ENCODE peak calls at places on chromosomes 11 and 22, in six cellular contexts. B is neural progenitor cell, X is kidney, K is mammary epithelial cell, N is K562, D is PC-3. F is an unnamed sample.

GRCh38 chr11:41989800-41990380 is 530.4 kb upstream of the LRRC4C start:
- DNase-seq in X (no peak), B (no peak), D (peak; percentile 50), N (no peak), K (no peak), F (no peak)

GRCh38 chr11:126310229-126310991 is 6.5 kb downstream of the DCPS start:
- DNase-seq in D (peak; percentile 87), N (peak; percentile 74), K (peak; percentile 50), B (peak; percentile 88), X (peak; percentile 84), F (peak; percentile 77)

GRCh38 chr11:75275581-75275980 is 35.0 kb downstream of the TPBGL start:
- DNase-seq in D (no peak), K (no peak), X (peak; percentile 81), N (no peak), B (no peak), F (no peak)

GRCh38 chr11:123561046-123561781 is 93.2 kb downstream of the SCN3B start:
- DNase-seq in D (no peak), X (no peak), K (no peak), B (peak; percentile 58), N (no peak), F (peak; percentile 54)

GRCh38 chr11:35971841-35972422 is 28.1 kb downstream of the LDLRAD3 start:
- DNase-seq in X (no peak), B (no peak), D (no peak), N (no peak), K (no peak), F (no peak)

GRCh38 chr11:36389811-36390210 is 93.7 kb downstream of the PRR5L start:
- DNase-seq in N (no peak), D (peak; percentile 16), X (no peak), B (no peak), K (peak; percentile 13), F (no peak)

GRCh38 chr11:42315267-42315666 is 855.8 kb upstream of the LRRC4C start:
- DNase-seq in N (no peak), D (peak; percentile 73), X (no peak), K (peak; percentile 37), B (no peak), F (peak; percentile 61)

GRCh38 chr11:92846542-92847125 is 122.8 kb upstream of the MTNR1B start:
- DNase-seq in D (no peak), K (no peak), B (no peak), N (no peak), X (no peak), F (peak; percentile 45)

GRCh38 chr22:20550851-20551744 is 43.7 kb downstream of the MED15 start:
- DNase-seq in B (peak; percentile 59), D (no peak), N (no peak), X (no peak), K (no peak), F (peak; percentile 54)

GRCh38 chr11:72553748-72554147 is 119.4 kb upstream of the CLPB start:
- DNase-seq in D (no peak), X (no peak), N (peak; percentile 35), B (peak; percentile 36), K (no peak), F (no peak)

GRCh38 chr22:28426346-28427132 is 253.1 kb downstream of the TTC28 start:
- DNase-seq in K (no peak), D (no peak), N (no peak), B (no peak), X (no peak), F (peak; percentile 79)

GRCh38 chr11:123159146-123159857 is 35.7 kb downstream of the CLMP start:
- DNase-seq in D (no peak), N (no peak), X (no peak), B (no peak), K (peak; percentile 73), F (no peak)

GRCh38 chr22:35620624-35621245 is 3.6 kb upstream of the MB start:
- DNase-seq in N (no peak), K (no peak), D (no peak), X (peak; percentile 9), B (peak; percentile 41), F (no peak)

GRCh38 chr22:50202130-50202671 is 1.4 kb downstream of the SELENOO start:
- DNase-seq in N (no peak), K (no peak), X (no peak), B (no peak), D (no peak), F (no peak)

GRCh38 chr22:50203288-50203687 is 2.5 kb downstream of the SELENOO start:
- DNase-seq in N (no peak), X (no peak), B (no peak), K (no peak), D (no peak), F (no peak)

GRCh38 chr22:50199836-50200332 is 927 bp upstream of the SELENOO start:
- DNase-seq in D (no peak), X (no peak), K (no peak), N (no peak), B (peak; percentile 61), F (peak; percentile 14)

GRCh38 chr22:50200333-50201190 is at the start of gene SELENOO:
- DNase-seq in X (peak; percentile 97), B (peak; percentile 94), D (peak; percentile 80), K (peak; percentile 85), N (peak; percentile 91), F (peak; percentile 84)

DNA sequence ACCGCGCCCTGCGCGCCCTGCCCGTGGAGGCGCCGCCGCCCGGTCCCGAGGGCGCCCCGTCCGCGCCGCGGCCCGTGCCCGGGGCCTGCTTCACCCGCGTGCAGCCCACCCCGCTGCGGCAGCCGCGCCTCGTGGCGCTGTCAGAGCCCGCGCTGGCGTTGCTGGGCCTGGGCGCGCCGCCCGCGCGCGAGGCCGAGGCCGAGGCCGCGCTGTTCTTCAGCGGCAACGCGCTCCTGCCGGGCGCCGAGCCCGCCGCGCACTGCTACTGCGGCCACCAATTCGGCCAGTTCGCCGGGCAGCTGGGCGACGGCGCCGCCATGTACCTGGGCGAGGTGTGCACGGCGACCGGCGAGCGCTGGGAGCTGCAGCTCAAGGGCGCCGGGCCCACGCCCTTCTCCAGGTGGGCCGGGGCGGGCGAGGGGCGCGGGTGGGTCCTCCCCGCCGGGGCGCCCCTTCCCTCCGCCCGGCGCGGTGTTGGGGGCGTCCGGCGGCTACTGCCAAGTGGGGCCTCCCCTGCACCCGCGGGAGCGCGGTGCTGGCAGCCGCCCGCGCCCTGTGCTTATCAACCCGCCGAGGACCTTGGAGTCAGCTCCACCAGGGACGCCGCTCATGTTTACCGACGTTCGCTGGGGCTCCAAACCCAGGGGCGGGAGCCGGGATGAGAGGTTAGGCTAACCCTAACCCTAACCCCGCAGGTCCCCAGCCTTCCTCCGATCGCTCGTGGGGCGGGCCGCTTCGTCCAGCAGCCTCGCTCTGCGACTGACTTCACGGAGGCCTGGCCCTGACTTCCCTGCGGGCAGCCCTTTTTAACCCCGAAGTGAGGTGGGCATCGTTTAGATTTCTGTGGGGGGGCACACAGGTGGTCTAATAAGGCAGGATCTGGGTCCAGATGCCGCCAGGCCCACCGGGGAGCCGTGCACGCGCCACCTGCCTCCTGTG is 649 bp downstream of the SELENOO start:
- DNase-seq in K (no peak), B (peak; percentile 73), N (peak; percentile 46), D (no peak), X (no peak), F (no peak)
- H3K9ac ChIP-seq in K (peak overlapping the region; percentile 59), B (peak overlapping the region; percentile 44), N (peak overlapping the region; percentile 95), D (peak overlapping the region; percentile 73), X (peak overlapping the region; percentile 61), F (peak overlapping the region; percentile 71)

GRCh38 chr22:45496451-45496941 is 6.2 kb upstream of the FBLN1 start:
- DNase-seq in D (no peak), X (peak; percentile 80), N (no peak), B (no peak), K (no peak), F (peak; percentile 41)

GRCh38 chr22:45497268-45497667 is 5.4 kb upstream of the FBLN1 start:
- DNase-seq in D (no peak), B (no peak), X (no peak), K (no peak), N (no peak), F (no peak)

GRCh38 chr22:45499746-45500145 is 2.9 kb upstream of the FBLN1 start:
- DNase-seq in K (no peak), B (no peak), X (peak; percentile 75), D (no peak), N (no peak), F (no peak)

GRCh38 chr22:45493286-45493771 is 9.4 kb upstream of the FBLN1 start:
- DNase-seq in K (no peak), B (no peak), D (no peak), X (peak; percentile 83), N (no peak), F (peak; percentile 89)

DNA sequence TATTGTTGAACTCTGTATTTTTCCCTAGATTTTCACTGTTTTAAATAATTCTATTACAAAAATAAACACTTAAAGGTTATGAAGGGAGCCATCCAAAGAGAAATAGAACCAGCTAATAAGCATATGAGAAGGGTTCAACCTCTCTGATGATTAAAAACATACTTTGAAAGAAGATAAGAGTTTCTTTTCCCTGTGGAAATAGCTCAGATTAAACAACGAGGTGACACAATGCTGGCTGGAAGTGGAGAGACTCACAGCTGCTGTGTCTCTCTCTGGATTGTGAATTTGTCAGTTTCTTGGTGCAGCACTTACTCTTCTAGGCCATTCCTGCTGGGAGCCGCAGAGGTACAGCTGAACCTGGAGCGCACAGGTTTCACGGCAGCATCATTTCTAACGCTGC is 4.9 kb upstream of the FBLN1 start:
- DNase-seq in X (peak; percentile 18), N (no peak), B (no peak), K (no peak), D (no peak), F (no peak)
- H3K4me3 ChIP-seq in X (no peak overlapping the region), N (no peak overlapping the region), B (no peak overlapping the region), K (no peak overlapping the region), D (no peak overlapping the region), F (no peak overlapping the region)

DNA sequence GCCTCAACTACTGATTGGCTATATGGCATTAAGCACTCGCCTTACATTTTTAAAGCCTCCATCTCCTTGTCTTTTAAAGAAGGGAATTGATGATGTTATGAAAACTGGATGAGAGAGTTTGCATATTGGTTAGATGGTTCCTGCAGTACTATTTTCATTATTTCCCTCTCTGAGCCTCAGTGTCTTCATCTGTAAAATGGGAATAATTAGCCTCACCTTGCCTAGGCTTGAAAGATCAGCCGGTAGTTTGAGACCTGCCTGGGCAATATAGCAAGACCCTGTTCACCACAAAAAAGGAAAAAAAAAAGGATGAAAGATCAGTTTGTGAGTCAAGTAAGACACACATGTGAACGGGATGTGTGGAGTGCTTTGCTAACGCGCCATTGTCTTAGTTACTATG is 35.0 kb upstream of the SLC35C1 start:
- DNase-seq in X (no peak), K (no peak), B (no peak), D (no peak), N (no peak), F (no peak)
- TF ChIP-seq CTCF in X (no peak), K (no peak), B (no peak), D (no peak), N (no peak), F (no peak)

DNA sequence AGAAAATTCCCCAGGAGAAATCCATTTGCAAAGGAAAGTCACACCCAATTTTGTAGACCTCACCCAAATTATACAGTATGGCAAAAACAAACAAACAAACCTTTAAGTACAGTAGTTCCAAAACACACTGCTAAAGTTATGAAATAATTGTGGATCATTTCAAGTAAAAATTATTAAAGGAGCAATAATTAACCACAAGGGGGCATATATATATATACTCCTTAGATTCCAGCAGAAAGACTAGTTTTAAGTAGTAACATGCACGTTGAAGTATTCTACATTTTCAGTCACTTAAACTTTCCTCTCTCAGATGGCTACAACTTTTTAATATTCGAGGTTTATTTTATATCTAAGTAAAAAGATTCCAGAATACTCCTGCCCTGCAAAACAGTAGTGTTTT is 26.8 kb downstream of the RNF141 start:
- DNase-seq in K (no peak), N (no peak), B (no peak), D (peak; percentile 56), X (no peak), F (no peak)
- H3K9ac ChIP-seq in K (no peak overlapping the region), N (no peak overlapping the region), B (no peak overlapping the region), D (no peak overlapping the region), X (no peak overlapping the region), F (no peak overlapping the region)

F was measured in fibroblast of lung.